ENCODE peak calls at places on chromosomes 2 and 18, in four cellular contexts. F is activated CD4-positive, alpha-beta memory T cell treated with anti-CD3 and anti-CD28 coated beads, Interleukin-2, amount 10 ng/mL, durations not matched to agents 7 days and 5 days; J is T-helper 1 cell; C is GM06990. N is an unnamed sample.

GRCh38 chr2:79114797-79115494 is 5.3 kb upstream of the REG1A start:
- DNase-seq in J (no peak), F (no peak), C (no peak), N (no peak)

GRCh38 chr2:42249887-42250286 is 80.7 kb downstream of the EML4 start:
- DNase-seq in F (no peak), C (no peak), J (no peak), N (no peak)

GRCh38 chr2:98012561-98012979 is 16.8 kb upstream of the TMEM131 start:
- DNase-seq in F (no peak), J (no peak), C (peak), N (peak)

GRCh38 chr18:72652990-72653593 is 109.0 kb upstream of the CBLN2 start:
- DNase-seq in F (peak), C (peak), J (peak), N (peak)

GRCh38 chr18:59823611-59824195 is 76.1 kb upstream of the PMAIP1 start:
- DNase-seq in F (peak), J (peak), C (no peak), N (peak)

GRCh38 chr18:60067426-60068210 is 167.8 kb downstream of the PMAIP1 start:
- DNase-seq in C (no peak), J (no peak), F (no peak), N (no peak)

GRCh38 chr18:74529378-74529777 is 4.9 kb upstream of the CNDP1 start:
- DNase-seq in F (no peak), C (no peak), J (no peak), N (no peak)

GRCh38 chr2:69544951-69545350 is 98.6 kb downstream of the AAK1 start:
- DNase-seq in C (no peak), F (no peak), J (no peak), N (no peak)

GRCh38 chr2:127174977-127175376 is 45.1 kb downstream of the CYP27C1 start:
- DNase-seq in F (no peak), J (no peak), C (no peak), N (no peak)

GRCh38 chr2:109266511-109266910 is 137.5 kb downstream of the SH3RF3 start:
- DNase-seq in J (no peak), F (no peak), C (no peak), N (no peak)

GRCh38 chr2:74602553-74603281 is 45.4 kb downstream of the M1AP start:
- DNase-seq in C (no peak), J (no peak), F (no peak), N (no peak)

GRCh38 chr2:223797811-223798721 is 39.3 kb downstream of the AP1S3 start:
- DNase-seq in F (no peak), J (no peak), C (peak), N (peak)

GRCh38 chr2:10223932-10224720 is 78.6 kb upstream of the HPCAL1 start:
- DNase-seq in C (no peak), F (no peak), J (no peak), N (no peak)

GRCh38 chr18:21682276-21683051 is 22.1 kb downstream of the ABHD3 start:
- DNase-seq in F (peak), C (peak), J (peak), N (peak)

GRCh38 chr18:50659091-50660003 is 99.5 kb downstream of the MAPK4 start:
- DNase-seq in C (no peak), J (no peak), F (no peak), N (no peak)

GRCh38 chr2:128357561-128358370 is 39.1 kb upstream of the HS6ST1 start:
- DNase-seq in C (no peak), J (no peak), F (peak), N (no peak)

GRCh38 chr2:149365826-149366583 is 35.6 kb downstream of the LYPD6 start:
- DNase-seq in J (no peak), F (no peak), C (no peak), N (no peak)

GRCh38 chr2:238160206-238161129 is 1.7 kb downstream of the ERFE start:
- DNase-seq in F (no peak), J (no peak), C (no peak), N (no peak)

GRCh38 chr18:46542545-46542944 is 114.5 kb downstream of the LOXHD1 start:
- DNase-seq in C (no peak), J (no peak), F (no peak), N (no peak)

GRCh38 chr2:44944952-44945612 is 3.6 kb downstream of the SIX3 start:
- DNase-seq in F (no peak), C (no peak), J (no peak), N (no peak)

GRCh38 chr2:30584116-30584515 is 137.1 kb downstream of the LCLAT1 start:
- DNase-seq in J (no peak), C (peak), F (no peak), N (peak)

GRCh38 chr18:25351773-25352628 is at the start of gene ZNF521:
- DNase-seq in F (peak), J (peak), C (peak), N (peak)

GRCh38 chr2:181456660-181457120 is 496 bp upstream of the ITGA4 start:
- DNase-seq in C (peak), F (peak), J (peak), N (peak)

GRCh38 chr2:182816856-182817255 is 49.6 kb downstream of the FRZB start:
- DNase-seq in J (no peak), C (no peak), F (no peak), N (no peak)

GRCh38 chr2:128346811-128347558 is 28.3 kb upstream of the HS6ST1 start:
- DNase-seq in J (no peak), C (no peak), F (no peak), N (no peak)

GRCh38 chr2:18993756-18994155 is 364.7 kb downstream of the OSR1 start:
- DNase-seq in J (no peak), C (no peak), F (no peak), N (no peak)

GRCh38 chr18:31274915-31275314 is 43.0 kb upstream of the DSG1 start:
- DNase-seq in F (no peak), C (no peak), J (no peak), N (no peak)

N was measured in GM20000.